ENCODE peak calls at places on chromosomes 2 and 18, in six cellular contexts. A is T-cell, R is right cardiac atrium, F is GM13977, P is GM04504, C is T-helper 1 cell. D is an unnamed sample.

GRCh38 chr2:29587791-29588190 is 333.6 kb downstream of the ALK start:
- DNase-seq in A (no peak), R (no peak), F (no peak), P (no peak), C (no peak), D (no peak)

GRCh38 chr2:23200056-23200455 is 184.9 kb upstream of the KLHL29 start:
- DNase-seq in A (no peak), R (no peak), F (no peak), P (no peak), C (no peak), D (no peak)

GRCh38 chr18:48975817-48976649 is 25.3 kb upstream of the SMAD7 start:
- DNase-seq in A (peak), R (peak), F (peak), P (no peak), C (peak), D (peak)

GRCh38 chr2:161975813-161976160 is 98.2 kb downstream of the DPP4 start:
- DNase-seq in A (no peak), R (no peak), F (no peak), P (no peak), C (no peak), D (no peak)

GRCh38 chr2:17709897-17710296 is 43.7 kb downstream of the SMC6 start:
- DNase-seq in A (no peak), R (no peak), F (no peak), P (no peak), C (no peak), D (no peak)

GRCh38 chr2:186195726-186196125 is 290.3 kb upstream of the ZC3H15 start:
- DNase-seq in A (no peak), R (no peak), F (no peak), P (no peak), C (no peak), D (no peak)

GRCh38 chr2:149098722-149099121 is 60.2 kb downstream of the LYPD6B start:
- DNase-seq in A (no peak), R (no peak), F (no peak), P (peak), C (no peak), D (no peak)

GRCh38 chr2:66962625-66963207 is 434.4 kb upstream of the ETAA1 start:
- DNase-seq in A (no peak), R (no peak), F (no peak), P (no peak), C (no peak), D (no peak)

GRCh38 chr2:85501244-85501643 is 37.7 kb upstream of the MAT2A start:
- DNase-seq in A (no peak), R (no peak), F (no peak), P (no peak), C (no peak), D (no peak)

GRCh38 chr2:201680743-201681142 is 17.7 kb downstream of the MPP4 start:
- DNase-seq in A (no peak), R (no peak), F (peak), P (no peak), C (no peak), D (no peak)

GRCh38 chr2:225274751-225275150 is 124.8 kb upstream of the NYAP2 start:
- DNase-seq in A (no peak), R (no peak), F (no peak), P (no peak), C (no peak), D (peak)

GRCh38 chr2:241066893-241067341 is 35.2 kb downstream of the MTERF4 start:
- DNase-seq in A (no peak), R (no peak), F (no peak), P (no peak), C (no peak), D (no peak)

GRCh38 chr2:39506215-39506614 is 69.1 kb upstream of the MAP4K3 start:
- DNase-seq in A (no peak), R (no peak), F (no peak), P (no peak), C (no peak), D (no peak)

GRCh38 chr2:216539791-216540241 is 41.2 kb downstream of the RPL37A start:
- DNase-seq in A (no peak), R (peak), F (peak), P (no peak), C (no peak), D (peak)

GRCh38 chr2:182970486-182970885 is 67.8 kb downstream of the NCKAP1 start:
- DNase-seq in A (no peak), R (no peak), F (no peak), P (no peak), C (no peak), D (no peak)

GRCh38 chr2:58098254-58099096 is 51.9 kb downstream of the VRK2 start:
- DNase-seq in A (no peak), R (no peak), F (no peak), P (no peak), C (no peak), D (no peak)

GRCh38 chr2:230872968-230873669 is 8.4 kb downstream of the ITM2C start:
- DNase-seq in A (no peak), R (no peak), F (peak), P (no peak), C (no peak), D (no peak)

GRCh38 chr2:127683766-127684165 is 8.4 kb upstream of the LIMS2 start:
- DNase-seq in A (no peak), R (no peak), F (no peak), P (no peak), C (no peak), D (no peak)

GRCh38 chr18:48019557-48019956 is 89.1 kb upstream of the SMAD2 start:
- DNase-seq in A (no peak), R (no peak), F (no peak), P (no peak), C (no peak), D (no peak)

GRCh38 chr2:106703161-106703560 is 182.8 kb downstream of the ST6GAL2 start:
- DNase-seq in A (no peak), R (no peak), F (no peak), P (no peak), C (no peak), D (no peak)

GRCh38 chr2:2940702-2941655 is 436.6 kb downstream of the EIPR1 start:
- DNase-seq in A (no peak), R (no peak), F (no peak), P (no peak), C (no peak), D (no peak)

GRCh38 chr18:35528749-35529274 is 31.1 kb upstream of the INO80C start:
- DNase-seq in A (no peak), R (no peak), F (no peak), P (no peak), C (no peak), D (no peak)

GRCh38 chr2:191311627-191312026 is 66.4 kb downstream of the MYO1B start:
- DNase-seq in A (no peak), R (no peak), F (no peak), P (no peak), C (no peak), D (no peak)

GRCh38 chr2:202172439-202173191 is 65.8 kb downstream of the SUMO1 start:
- DNase-seq in A (no peak), R (no peak), F (peak), P (no peak), C (no peak), D (peak)

GRCh38 chr2:31213063-31213882 is 4.0 kb downstream of the CAPN14 start:
- DNase-seq in A (no peak), R (no peak), F (no peak), P (no peak), C (no peak), D (no peak)

GRCh38 chr2:147662221-147662620 is 182.6 kb upstream of the ACVR2A start:
- DNase-seq in A (no peak), R (no peak), F (no peak), P (no peak), C (no peak), D (no peak)

GRCh38 chr18:75915941-75916640 is 488.6 kb upstream of the SMIM21 start:
- DNase-seq in A (no peak), R (peak), F (no peak), P (no peak), C (no peak), D (no peak)

GRCh38 chr2:127910415-127910814 is 24.7 kb upstream of the AMMECR1L start:
- DNase-seq in A (no peak), R (no peak), F (no peak), P (no peak), C (no peak), D (no peak)

GRCh38 chr2:191428141-191428540 is 182.9 kb downstream of the MYO1B start:
- DNase-seq in A (no peak), R (no peak), F (no peak), P (peak), C (no peak), D (no peak)

GRCh38 chr2:143705108-143705686 is 576.0 kb downstream of the ARHGAP15 start:
- DNase-seq in A (no peak), R (no peak), F (no peak), P (no peak), C (no peak), D (no peak)

D was measured in GM06990.